ENCODE peak calls at places on chromosomes 1 and 21, in four cellular contexts. One of them, this sample, is unnamed.

GRCh38 chr21:28118570-28118969 is 874.1 kb downstream of the LTN1 start:
- DNase-seq in endothelial cell of umbilical vein: no peak
- DNase-seq in renal cortical epithelial cell: no peak
- DNase-seq in ACHN: no peak
- DNase-seq in this sample: no peak

GRCh38 chr1:180933141-180933540 is 20.4 kb downstream of the KIAA1614 start:
- DNase-seq in endothelial cell of umbilical vein: no peak
- DNase-seq in renal cortical epithelial cell: no peak
- DNase-seq in ACHN: no peak
- DNase-seq in this sample: no peak

GRCh38 chr1:223426936-223427335 is 33.7 kb downstream of the CCDC185 start:
- DNase-seq in endothelial cell of umbilical vein: no peak
- DNase-seq in renal cortical epithelial cell: no peak
- DNase-seq in ACHN: no peak
- DNase-seq in this sample: no peak

GRCh38 chr1:213492161-213493041 is 441.4 kb downstream of the RPS6KC1 start:
- DNase-seq in endothelial cell of umbilical vein: no peak
- DNase-seq in renal cortical epithelial cell: no peak
- DNase-seq in ACHN: no peak
- DNase-seq in this sample: no peak

GRCh38 chr1:206700445-206701036 is 15.8 kb downstream of the MAPKAPK2 start:
- DNase-seq in endothelial cell of umbilical vein: no peak
- DNase-seq in renal cortical epithelial cell: no peak
- DNase-seq in ACHN: no peak
- DNase-seq in this sample: no peak

GRCh38 chr1:113763651-113764050 is 4.4 kb upstream of the PHTF1 start:
- DNase-seq in endothelial cell of umbilical vein: no peak
- DNase-seq in renal cortical epithelial cell: no peak
- DNase-seq in ACHN: no peak
- DNase-seq in this sample: no peak

GRCh38 chr1:203996126-203996525 is 76.8 kb upstream of the SOX13 start:
- DNase-seq in endothelial cell of umbilical vein: no peak
- DNase-seq in renal cortical epithelial cell: peak; percentile 33
- DNase-seq in ACHN: no peak
- DNase-seq in this sample: peak; percentile 33

GRCh38 chr1:43530483-43531452 is at the start of gene PTPRF:
- DNase-seq in endothelial cell of umbilical vein: peak; percentile 60
- DNase-seq in renal cortical epithelial cell: no peak
- DNase-seq in ACHN: peak; percentile 67
- DNase-seq in this sample: peak; percentile 80

GRCh38 chr1:20426923-20427322 is 59.1 kb downstream of the CAMK2N1 start:
- DNase-seq in endothelial cell of umbilical vein: peak; percentile 80
- DNase-seq in renal cortical epithelial cell: peak; percentile 95
- DNase-seq in ACHN: peak; percentile 72
- DNase-seq in this sample: no peak

GRCh38 chr1:225945564-225945963 is 4.5 kb upstream of the LEFTY2 start:
- DNase-seq in endothelial cell of umbilical vein: no peak
- DNase-seq in renal cortical epithelial cell: no peak
- DNase-seq in ACHN: no peak
- DNase-seq in this sample: no peak

GRCh38 chr1:201461193-201461657 is 7.8 kb downstream of the PHLDA3 start:
- DNase-seq in endothelial cell of umbilical vein: peak; percentile 82
- DNase-seq in renal cortical epithelial cell: peak; percentile 99
- DNase-seq in ACHN: peak; percentile 97
- DNase-seq in this sample: no peak

GRCh38 chr1:232096751-232097150 is 470.2 kb downstream of the DISC1 start:
- DNase-seq in endothelial cell of umbilical vein: no peak
- DNase-seq in renal cortical epithelial cell: no peak
- DNase-seq in ACHN: no peak
- DNase-seq in this sample: no peak

GRCh38 chr1:181104790-181105133 is 16.3 kb downstream of the IER5 start:
- DNase-seq in endothelial cell of umbilical vein: no peak
- DNase-seq in renal cortical epithelial cell: no peak
- DNase-seq in ACHN: peak; percentile 53
- DNase-seq in this sample: no peak

GRCh38 chr1:202802998-202803932 is 5.0 kb downstream of the KDM5B start:
- DNase-seq in endothelial cell of umbilical vein: peak; percentile 10
- DNase-seq in renal cortical epithelial cell: peak; percentile 39
- DNase-seq in ACHN: peak; percentile 27
- DNase-seq in this sample: peak; percentile 11

GRCh38 chr1:243475966-243476365 is 220.1 kb downstream of the SDCCAG8 start:
- DNase-seq in endothelial cell of umbilical vein: no peak
- DNase-seq in renal cortical epithelial cell: no peak
- DNase-seq in ACHN: peak; percentile 39
- DNase-seq in this sample: no peak

GRCh38 chr1:178023181-178023618 is 53.3 kb upstream of the SEC16B start:
- DNase-seq in endothelial cell of umbilical vein: no peak
- DNase-seq in renal cortical epithelial cell: peak; percentile 72
- DNase-seq in ACHN: no peak
- DNase-seq in this sample: no peak

GRCh38 chr21:43719748-43720538 is 1.0 kb downstream of the PDXK start:
- DNase-seq in endothelial cell of umbilical vein: no peak
- DNase-seq in renal cortical epithelial cell: no peak
- DNase-seq in ACHN: no peak
- DNase-seq in this sample: no peak

GRCh38 chr1:25688390-25689119 is 72.0 kb downstream of the MAN1C1 start:
- DNase-seq in endothelial cell of umbilical vein: no peak
- DNase-seq in renal cortical epithelial cell: no peak
- DNase-seq in ACHN: no peak
- DNase-seq in this sample: no peak

GRCh38 chr1:85368073-85368778 is 91.8 kb upstream of the BCL10 start:
- DNase-seq in endothelial cell of umbilical vein: no peak
- DNase-seq in renal cortical epithelial cell: no peak
- DNase-seq in ACHN: no peak
- DNase-seq in this sample: no peak

GRCh38 chr1:162310337-162310736 is 66.3 kb downstream of the SPATA46 start:
- DNase-seq in endothelial cell of umbilical vein: peak; percentile 81
- DNase-seq in renal cortical epithelial cell: peak; percentile 96
- DNase-seq in ACHN: no peak
- DNase-seq in this sample: no peak

GRCh38 chr1:112540395-112540794 is 31.6 kb downstream of the WNT2B start:
- DNase-seq in endothelial cell of umbilical vein: no peak
- DNase-seq in renal cortical epithelial cell: no peak
- DNase-seq in ACHN: no peak
- DNase-seq in this sample: no peak

GRCh38 chr1:200908158-200908868 is 13.6 kb downstream of the INAVA start:
- DNase-seq in endothelial cell of umbilical vein: no peak
- DNase-seq in renal cortical epithelial cell: no peak
- DNase-seq in ACHN: no peak
- DNase-seq in this sample: no peak

GRCh38 chr1:219472596-219472995 is 140.3 kb downstream of the ZC3H11B start:
- DNase-seq in endothelial cell of umbilical vein: no peak
- DNase-seq in renal cortical epithelial cell: no peak
- DNase-seq in ACHN: no peak
- DNase-seq in this sample: no peak

GRCh38 chr1:111756124-111756513 is 418 bp downstream of the DDX20 start:
- DNase-seq in endothelial cell of umbilical vein: no peak
- DNase-seq in renal cortical epithelial cell: no peak
- DNase-seq in ACHN: no peak
- DNase-seq in this sample: no peak